ENCODE peak calls at places on chromosome 6, in six cellular contexts. V is MM.1S, X is GM06990, M is IMR-90, J is fibroblast of pulmonary artery, R is dorsolateral prefrontal cortex. W is an unnamed sample.

GRCh38 chr6:87366428-87366827 is 21.8 kb downstream of the C6orf163 start:
- DNase-seq in V (no peak), X (no peak), M (peak), J (peak), R (no peak), W (peak)

GRCh38 chr6:46473866-46474265 is 17.4 kb downstream of the RCAN2 start:
- DNase-seq in V (no peak), X (no peak), M (peak), J (no peak), R (no peak), W (peak)

GRCh38 chr6:137767931-137768690 is 98.9 kb upstream of the TNFAIP3 start:
- DNase-seq in V (peak), X (peak), M (peak), J (peak), R (no peak), W (peak)

GRCh38 chr6:140957334-140957733 is 1175.4 kb upstream of the GJE1 start:
- DNase-seq in V (no peak), X (no peak), M (no peak), J (no peak), R (no peak), W (no peak)

GRCh38 chr6:119351005-119351394 is 1.4 kb upstream of the MAN1A1 start:
- DNase-seq in V (peak), X (no peak), M (peak), J (peak), R (no peak), W (peak)

GRCh38 chr6:7334685-7335084 is 21.7 kb upstream of the SSR1 start:
- DNase-seq in V (no peak), X (no peak), M (no peak), J (no peak), R (no peak), W (no peak)

GRCh38 chr6:166626177-166627038 is 643 bp downstream of the RPS6KA2 start:
- DNase-seq in V (peak), X (no peak), M (peak), J (peak), R (peak), W (no peak)

GRCh38 chr6:46743425-46744158 is 3.1 kb upstream of the ANKRD66 start:
- DNase-seq in V (no peak), X (no peak), M (no peak), J (no peak), R (no peak), W (no peak)

GRCh38 chr6:111521497-111522275 is 38.7 kb upstream of the REV3L start:
- DNase-seq in V (no peak), X (no peak), M (peak), J (no peak), R (no peak), W (peak)

GRCh38 chr6:148332088-148332487 is 10.6 kb upstream of the SASH1 start:
- DNase-seq in V (no peak), X (no peak), M (no peak), J (no peak), R (no peak), W (no peak)

GRCh38 chr6:11609324-11610071 is 71.9 kb downstream of the TMEM170B start:
- DNase-seq in V (no peak), X (no peak), M (peak), J (peak), R (no peak), W (peak)

GRCh38 chr6:14731638-14732037 is 514.2 kb upstream of the JARID2 start:
- DNase-seq in V (no peak), X (no peak), M (no peak), J (no peak), R (no peak), W (no peak)

GRCh38 chr6:99993146-99993532 is 884 bp downstream of the MCHR2 start:
- DNase-seq in V (no peak), X (no peak), M (no peak), J (no peak), R (no peak), W (no peak)
- H3K4me3 ChIP-seq in V (no peak), X (no peak), M (no peak), J (no peak), R (peak), W (peak)

GRCh38 chr6:38279423-38279822 is 360.3 kb downstream of the BTBD9 start:
- DNase-seq in V (no peak), X (no peak), M (no peak), J (no peak), R (no peak), W (no peak)
- TF ChIP-seq CTCF in V (no peak), X (no peak), M (peak), J (peak), R (peak), W (peak)

GRCh38 chr6:35718354-35718695 is 18.5 kb upstream of the ARMC12 start:
- DNase-seq in V (no peak), X (no peak), M (no peak), J (no peak), R (no peak), W (no peak)

GRCh38 chr6:35718911-35719381 is 17.9 kb upstream of the ARMC12 start:
- DNase-seq in V (no peak), X (peak), M (no peak), J (peak), R (no peak), W (no peak)

GRCh38 chr6:35717449-35718353 is 19.1 kb upstream of the ARMC12 start:
- DNase-seq in V (no peak), X (no peak), M (no peak), J (no peak), R (no peak), W (no peak)

GRCh38 chr6:35719830-35720733 is 16.8 kb upstream of the ARMC12 start:
- DNase-seq in V (no peak), X (peak), M (peak), J (peak), R (no peak), W (peak)

DNA sequence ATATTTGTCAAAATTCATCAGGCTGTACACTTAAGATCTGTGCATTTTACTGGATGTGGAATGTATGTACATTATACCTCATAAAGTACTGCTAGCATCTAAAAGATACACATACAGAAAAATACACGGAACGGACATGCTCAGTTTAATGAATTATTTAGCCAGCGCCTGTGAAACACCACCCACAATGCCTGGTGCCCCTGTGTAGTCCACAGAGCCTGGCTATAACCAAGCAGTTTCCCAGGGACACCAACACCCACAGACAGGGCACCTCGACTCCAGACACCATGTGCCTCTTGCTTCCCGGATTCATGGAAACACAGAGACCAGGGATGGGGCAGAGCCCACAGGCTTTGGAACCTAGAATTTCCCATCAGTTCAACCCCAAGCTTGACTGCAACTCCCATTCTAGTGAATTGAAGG is 17.4 kb upstream of the ARMC12 start:
- DNase-seq in V (no peak), X (no peak), M (no peak), J (no peak), R (no peak), W (no peak)
- H3K4me3 ChIP-seq in V (no peak), X (no peak), M (no peak), J (peak), R (no peak), W (no peak)

GRCh38 chr6:52505726-52506501 is 70.9 kb downstream of the TRAM2 start:
- DNase-seq in V (no peak), X (no peak), M (no peak), J (no peak), R (no peak), W (no peak)
- TF ChIP-seq CTCF in V (peak), X (peak), M (no peak), J (no peak), R (no peak), W (no peak)

DNA sequence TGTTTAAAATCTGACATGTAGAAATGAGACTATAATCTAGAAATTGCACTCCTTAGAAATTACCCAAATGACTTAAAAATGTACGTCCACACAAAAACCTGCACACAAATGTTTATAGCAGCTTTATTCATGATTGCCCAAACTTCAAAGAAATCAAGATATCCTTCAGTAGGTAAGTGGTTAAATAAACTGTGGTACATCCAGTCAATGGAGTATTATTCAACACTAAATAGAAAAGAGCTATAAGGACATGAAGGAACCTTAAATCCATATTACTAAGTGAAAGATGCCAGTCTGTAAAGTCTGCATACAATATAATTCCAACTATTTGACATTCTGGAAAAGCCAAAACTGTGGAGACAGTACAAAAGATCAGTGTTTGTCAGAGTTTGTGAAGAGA is 513.4 kb downstream of the PKHD1 start:
- DNase-seq in V (no peak), X (no peak), M (no peak), J (no peak), R (no peak), W (no peak)
- H3K4me3 ChIP-seq in V (no peak), X (no peak), M (no peak), J (no peak), R (no peak), W (no peak)

DNA sequence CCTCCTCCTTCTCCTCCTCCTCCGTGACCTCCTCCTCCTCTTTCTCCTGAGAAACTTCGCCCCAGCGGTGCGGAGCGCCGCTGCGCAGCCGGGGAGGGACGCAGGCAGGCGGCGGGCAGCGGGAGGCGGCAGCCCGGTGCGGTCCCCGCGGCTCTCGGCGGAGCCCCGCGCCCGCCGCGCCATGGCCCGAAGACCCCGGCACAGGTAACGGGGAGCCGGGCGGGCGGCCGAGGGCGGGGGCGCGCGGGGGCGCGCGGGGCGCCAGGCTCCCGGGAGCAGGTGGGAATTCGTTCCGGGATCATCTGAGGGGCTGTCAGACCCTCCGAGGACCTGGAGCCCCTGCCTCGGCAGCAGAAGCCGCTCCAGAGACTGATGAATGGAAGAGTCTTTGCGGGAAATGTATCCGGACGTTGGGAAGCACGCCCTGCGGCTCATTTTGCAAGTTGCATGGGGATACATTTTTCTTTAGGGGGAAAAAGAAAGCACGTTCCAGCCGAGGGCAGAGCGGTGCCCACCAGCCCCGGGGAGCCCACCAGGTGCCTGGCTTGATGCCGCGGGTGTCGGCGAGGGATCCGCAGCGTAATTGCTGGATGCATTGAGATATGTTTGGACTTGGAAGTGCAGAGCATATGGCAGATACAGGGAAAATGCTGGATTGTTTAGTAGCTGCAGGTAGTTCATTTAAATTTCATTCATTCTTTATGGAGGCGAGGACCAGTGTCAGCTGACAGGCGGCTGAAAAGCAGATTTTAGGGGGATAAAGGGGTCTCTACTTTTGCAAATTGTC is 418 bp downstream of the MYB start:
- DNase-seq in V (peak), X (peak), M (no peak), J (no peak), R (no peak), W (peak)
- TF ChIP-seq CTCF in V (no peak), X (no peak), M (no peak), J (no peak), R (no peak), W (no peak)

DNA sequence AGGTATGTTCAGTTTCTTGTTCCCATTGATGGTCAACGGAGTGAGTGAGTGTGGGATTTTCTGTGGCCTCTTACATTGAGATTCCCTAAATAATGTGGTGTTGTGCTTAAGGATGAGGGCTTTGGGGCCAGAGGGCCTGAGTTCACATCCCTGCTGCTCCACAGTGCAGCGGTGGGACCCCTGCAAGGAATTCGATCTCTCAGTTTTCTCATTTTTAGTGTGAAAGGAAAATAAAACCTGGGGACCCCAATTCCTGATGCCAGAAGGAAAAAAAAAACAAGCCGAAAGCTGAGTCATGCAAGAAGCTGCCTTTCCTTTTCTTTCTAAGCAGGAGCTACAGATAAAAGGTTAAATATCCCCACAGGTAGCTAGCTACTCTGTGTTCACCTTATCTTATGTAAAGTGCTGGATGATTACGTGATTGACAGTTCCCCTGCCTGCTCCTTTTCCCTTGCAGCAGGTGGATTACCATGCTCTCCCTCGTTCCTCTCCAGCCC is 120.2 kb upstream of the CLDN20 start:
- DNase-seq in V (no peak), X (no peak), M (no peak), J (peak), R (no peak), W (no peak)
- H3K4me3 ChIP-seq in V (no peak), X (no peak), M (peak), J (peak), R (no peak), W (peak)

DNA sequence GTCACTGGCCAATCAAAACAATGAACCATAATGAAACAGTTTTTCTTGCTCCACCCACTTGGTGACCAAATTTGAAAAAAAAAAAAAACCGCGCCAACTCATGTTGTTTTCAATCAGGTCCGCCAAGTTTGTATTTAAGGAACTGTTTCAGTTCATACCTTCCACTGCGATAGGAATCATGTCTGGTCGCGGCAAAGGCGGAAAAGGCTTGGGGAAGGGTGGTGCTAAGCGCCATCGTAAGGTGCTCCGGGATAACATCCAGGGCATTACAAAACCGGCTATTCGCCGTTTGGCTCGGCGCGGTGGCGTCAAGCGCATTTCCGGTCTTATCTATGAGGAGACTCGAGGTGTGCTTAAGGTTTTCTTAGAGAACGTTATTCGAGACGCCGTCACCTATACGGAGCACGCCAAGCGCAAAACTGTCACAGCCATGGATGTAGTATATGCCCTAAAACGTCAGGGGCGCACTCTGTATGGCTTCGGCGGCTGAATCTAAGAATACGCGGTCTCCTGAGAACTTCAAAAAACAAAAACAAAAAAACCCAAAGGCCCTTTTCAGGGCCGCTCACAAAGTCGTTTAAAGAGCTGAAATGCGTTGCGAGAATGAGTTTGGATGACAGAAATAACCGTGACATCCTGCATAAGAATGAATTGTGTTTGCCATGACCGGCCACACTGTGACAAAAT is 16.7 kb downstream of the HFE start:
- DNase-seq in V (peak), X (peak), M (peak), J (peak), R (peak), W (peak)
- TF ChIP-seq CTCF in V (peak), X (peak), M (peak), J (peak), R (peak), W (peak)